ENCODE peak calls at places on chromosome 21, in ten cellular contexts. F, Z, J, C, M, S, D, U, R and V are unnamed samples.

GRCh38 chr21:46650476-46651098 is 15.1 kb downstream of the PRMT2 start:
- DNase-seq in D (no peak), C (no peak), S (no peak), F (no peak), M (no peak), R (no peak), J (no peak), U (no peak), Z (no peak), V (no peak)

GRCh38 chr21:14889080-14889805 is 175.6 kb downstream of the NRIP1 start:
- DNase-seq in J (no peak), M (no peak), R (no peak), U (no peak), D (no peak), C (no peak), S (no peak), Z (peak), F (no peak), V (no peak)

GRCh38 chr21:45562965-45563364 is 20.7 kb upstream of the SLC19A1 start:
- DNase-seq in Z (no peak), U (no peak), C (no peak), R (no peak), S (no peak), F (no peak), M (no peak), D (no peak), J (no peak), V (no peak)

GRCh38 chr21:15706686-15707085 is 23.1 kb upstream of the USP25 start:
- DNase-seq in S (no peak), R (no peak), J (no peak), M (no peak), Z (peak), F (no peak), D (no peak), C (no peak), U (no peak), V (no peak)

GRCh38 chr21:26966360-26966977 is 419 bp downstream of the ADAMTS5 start:
- DNase-seq in Z (no peak), S (no peak), M (peak), J (no peak), D (no peak), C (peak), R (no peak), F (peak), U (no peak), V (no peak)

GRCh38 chr21:45246535-45247320 is 41.0 kb downstream of the POFUT2 start:
- DNase-seq in Z (no peak), C (no peak), S (no peak), R (no peak), F (no peak), J (no peak), D (no peak), U (no peak), M (no peak), V (no peak)

GRCh38 chr21:17352937-17353655 is 159.7 kb upstream of the CXADR start:
- DNase-seq in R (no peak), S (no peak), U (no peak), C (no peak), J (no peak), D (no peak), F (no peak), M (peak), Z (no peak), V (no peak)

GRCh38 chr21:15199940-15200339 is 135.1 kb upstream of the NRIP1 start:
- DNase-seq in F (no peak), S (no peak), Z (no peak), R (no peak), U (no peak), C (no peak), D (no peak), J (no peak), M (no peak), V (no peak)

GRCh38 chr21:18913914-18914313 is 510.3 kb upstream of the TMPRSS15 start:
- DNase-seq in F (no peak), S (no peak), M (no peak), Z (no peak), J (no peak), D (no peak), C (peak), R (no peak), U (no peak), V (no peak)

GRCh38 chr21:41128981-41129380 is 39.0 kb upstream of the BACE2 start:
- DNase-seq in D (no peak), R (no peak), C (no peak), M (no peak), F (no peak), J (no peak), S (no peak), Z (no peak), U (no peak), V (no peak)

GRCh38 chr21:17387030-17387617 is 125.7 kb upstream of the CXADR start:
- DNase-seq in J (peak), S (peak), F (no peak), M (peak), Z (peak), C (peak), R (no peak), D (no peak), U (no peak), V (peak)

GRCh38 chr21:45448283-45448809 is 43.4 kb downstream of the COL18A1 start:
- DNase-seq in Z (no peak), S (no peak), F (no peak), M (no peak), J (no peak), U (no peak), D (no peak), R (no peak), C (no peak), V (no peak)

GRCh38 chr21:38787461-38788274 is 18.1 kb upstream of the ETS2 start:
- DNase-seq in F (no peak), D (no peak), Z (no peak), J (no peak), M (peak), S (no peak), R (no peak), U (peak), C (peak), V (no peak)

GRCh38 chr21:45291613-45292398 is 4.1 kb upstream of the POFUT2 start:
- DNase-seq in U (peak), S (no peak), R (peak), C (no peak), Z (no peak), J (no peak), M (peak), D (no peak), F (peak), V (no peak)

GRCh38 chr21:44885615-44886014 is 12.1 kb upstream of the PTTG1IP start:
- DNase-seq in M (no peak), U (no peak), C (no peak), R (no peak), S (no peak), D (no peak), J (no peak), F (no peak), Z (no peak), V (no peak)

GRCh38 chr21:14383596-14384210 is 757 bp upstream of the HSPA13 start:
- DNase-seq in U (no peak), Z (no peak), F (no peak), R (no peak), D (peak), J (no peak), S (peak), M (no peak), C (peak), V (no peak)

GRCh38 chr21:43717967-43718871 is 710 bp upstream of the PDXK start:
- DNase-seq in J (peak), R (no peak), F (no peak), Z (no peak), D (no peak), M (no peak), C (peak), S (no peak), U (no peak), V (no peak)

GRCh38 chr21:45079351-45079750 is 5.0 kb downstream of the ADARB1 start:
- DNase-seq in C (no peak), D (no peak), Z (no peak), M (no peak), J (no peak), F (no peak), R (no peak), U (no peak), S (no peak), V (no peak)

GRCh38 chr21:45979651-45980050 is 1.9 kb upstream of the COL6A1 start:
- DNase-seq in U (no peak), C (no peak), R (peak), M (no peak), J (no peak), S (no peak), D (no peak), F (no peak), Z (no peak), V (no peak)

GRCh38 chr21:40839551-40839950 is 7.4 kb downstream of the DSCAM start:
- DNase-seq in J (no peak), D (no peak), F (no peak), U (no peak), Z (no peak), S (no peak), C (no peak), M (no peak), R (no peak), V (no peak)

GRCh38 chr21:15045017-15045416 is 19.8 kb downstream of the NRIP1 start:
- DNase-seq in U (no peak), M (no peak), D (no peak), J (no peak), F (no peak), R (no peak), S (no peak), Z (no peak), C (no peak), V (no peak)

GRCh38 chr21:43956667-43957030 is 55.5 kb upstream of the TRAPPC10 start:
- DNase-seq in M (no peak), D (no peak), U (no peak), R (no peak), F (no peak), Z (no peak), S (no peak), J (peak), C (no peak), V (no peak)

GRCh38 chr21:37040212-37040611 is 32.7 kb downstream of the PIGP start:
- DNase-seq in U (no peak), J (no peak), R (no peak), M (no peak), D (no peak), F (no peak), Z (no peak), S (no peak), C (no peak), V (no peak)

GRCh38 chr21:42455754-42456440 is 40.1 kb downstream of the RSPH1 start:
- DNase-seq in D (no peak), S (no peak), M (no peak), F (no peak), C (no peak), J (no peak), R (no peak), U (no peak), Z (no peak), V (no peak)
- TF ChIP-seq CTCF in D (no peak), S (no peak), M (no peak), F (no peak), C (no peak), J (no peak), R (no peak), U (no peak), Z (no peak), V (no peak)

GRCh38 chr21:35616090-35616489 is 444.2 kb downstream of the SETD4 start:
- DNase-seq in J (no peak), Z (no peak), D (no peak), R (no peak), M (no peak), S (no peak), F (no peak), C (no peak), U (no peak), V (no peak)
- TF ChIP-seq CTCF in J (peak), Z (peak), D (peak), R (peak), M (no peak), S (peak), F (peak), C (no peak), U (peak), V (no peak)

DNA sequence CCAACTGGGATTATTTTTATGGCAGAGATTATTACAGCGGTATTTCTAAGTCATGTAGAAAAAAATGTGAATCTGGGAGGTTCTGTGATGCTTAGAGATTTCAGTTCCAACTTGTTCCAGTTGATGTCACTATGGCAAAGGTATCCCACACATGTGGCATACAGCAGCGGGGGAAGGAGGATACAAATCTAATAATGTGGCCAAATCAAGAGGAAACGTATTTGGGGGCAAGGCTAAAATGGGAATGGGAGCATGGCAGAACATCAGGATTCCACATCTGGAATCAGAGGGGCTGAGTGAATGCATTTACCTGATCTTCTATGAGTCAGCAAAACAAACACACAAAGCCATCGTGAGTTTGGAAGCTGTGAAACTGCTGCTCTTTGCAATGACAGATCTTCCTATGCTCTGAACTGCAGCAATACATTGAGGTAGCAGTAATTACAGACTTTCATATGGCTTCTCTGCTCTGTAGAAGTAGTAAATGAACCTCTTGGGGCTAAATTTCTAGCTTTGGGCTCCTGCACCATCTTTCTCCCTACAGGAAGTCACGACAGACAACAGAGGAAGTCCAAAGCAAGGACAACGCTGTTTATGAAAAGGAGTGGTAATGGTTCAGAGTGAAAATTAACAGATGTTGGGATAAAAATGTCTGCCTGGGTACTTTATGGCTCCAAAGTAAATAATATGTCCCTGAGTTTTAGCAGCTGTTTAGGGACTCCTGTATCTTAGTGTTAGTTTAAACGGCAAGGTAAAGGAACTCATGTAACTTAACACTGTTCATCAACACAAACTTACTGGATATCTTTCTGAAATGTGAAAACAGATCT is 55.6 kb downstream of the GABPA start:
- DNase-seq in F (no peak), J (no peak), D (no peak), M (peak), C (peak), Z (no peak), S (peak), U (no peak), R (no peak), V (no peak)
- TF ChIP-seq CTCF in F (no peak), J (peak), D (peak), M (peak), C (peak), Z (peak), S (peak), U (peak), R (peak), V (no peak)

GRCh38 chr21:32415999-32416398 is 3.5 kb downstream of the EVA1C start:
- DNase-seq in F (no peak), R (no peak), M (no peak), J (no peak), D (no peak), S (no peak), C (no peak), Z (no peak), U (no peak), V (no peak)

GRCh38 chr21:32415451-32415850 is 2.9 kb downstream of the EVA1C start:
- DNase-seq in C (no peak), F (no peak), D (no peak), R (no peak), S (no peak), J (no peak), U (no peak), Z (no peak), M (no peak), V (no peak)

GRCh38 chr21:32412998-32413504 is 545 bp downstream of the EVA1C start:
- DNase-seq in F (peak), S (no peak), D (no peak), C (peak), J (peak), R (peak), Z (no peak), U (peak), M (no peak), V (no peak)

GRCh38 chr21:32413697-32414578 is 1.4 kb downstream of the EVA1C start:
- DNase-seq in F (no peak), Z (no peak), M (no peak), J (no peak), C (no peak), R (peak), D (no peak), U (no peak), S (no peak), V (no peak)

DNA sequence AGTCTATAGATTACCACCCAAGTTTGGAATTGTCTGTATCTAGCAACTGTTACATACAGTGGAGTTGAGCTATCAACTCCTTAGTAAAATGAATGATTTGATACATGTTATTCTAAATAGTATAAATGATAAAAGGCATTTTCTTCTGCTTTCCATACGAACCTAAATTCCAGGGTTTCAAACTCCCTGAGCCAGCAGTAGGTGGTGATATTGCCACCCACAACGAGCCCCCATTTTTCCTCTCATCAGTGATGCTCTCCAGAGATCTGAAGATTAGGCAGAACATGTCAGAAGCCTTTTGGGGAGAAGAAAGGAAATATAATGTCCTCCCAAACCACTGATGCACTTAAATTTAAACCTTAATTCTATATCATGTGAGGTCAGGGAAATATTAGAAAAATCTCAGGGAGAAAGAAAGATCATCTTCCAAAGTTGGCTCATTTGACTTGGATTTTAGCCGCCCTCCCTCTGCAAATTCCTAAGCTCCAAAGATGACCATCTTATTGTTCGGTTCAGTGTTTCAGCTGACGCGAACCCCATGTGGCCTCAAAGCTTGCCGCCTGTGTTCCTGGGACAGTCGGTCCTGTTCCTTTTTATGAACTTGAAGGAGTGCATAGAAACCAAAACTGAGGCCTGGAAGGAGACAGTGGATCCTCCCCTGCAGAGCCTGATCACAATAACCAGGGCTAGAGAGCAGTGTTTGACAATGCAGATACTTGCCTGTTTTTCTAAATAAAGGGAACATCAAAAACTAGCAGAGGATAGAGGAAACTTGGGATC is 2.3 kb downstream of the EVA1C start:
- DNase-seq in R (no peak), F (no peak), D (no peak), S (no peak), M (no peak), Z (no peak), U (no peak), C (no peak), J (no peak), V (no peak)
- TF ChIP-seq CTCF in R (peak), F (peak), D (peak), S (no peak), M (peak), Z (peak), U (peak), C (peak), J (peak), V (no peak)

DNA sequence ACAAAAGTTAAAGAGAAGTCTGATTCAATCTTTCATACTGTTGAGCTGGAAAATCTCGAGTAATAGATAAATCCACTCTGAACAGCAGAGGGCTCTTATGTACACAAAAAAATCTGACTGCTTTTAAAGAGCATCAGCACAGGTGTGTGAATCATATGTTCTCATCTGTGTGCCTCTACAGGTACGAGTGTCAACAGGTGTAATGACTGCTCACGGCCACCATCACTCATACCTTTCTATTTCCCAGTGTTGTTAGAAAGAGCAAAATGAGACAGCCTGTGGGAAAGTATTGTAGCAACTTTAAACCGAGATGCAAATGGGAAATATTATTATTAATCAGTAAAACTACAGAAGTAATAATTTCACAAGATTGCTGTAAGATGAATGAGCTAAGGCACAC is 49.0 kb upstream of the SCAF4 start:
- DNase-seq in J (no peak), D (no peak), S (no peak), U (no peak), M (no peak), F (no peak), C (peak), Z (no peak), R (no peak), V (no peak)
- TF ChIP-seq CTCF in J (no peak), D (peak), S (no peak), U (no peak), M (peak), F (no peak), C (peak), Z (no peak), R (no peak), V (no peak)